ENCODE peak calls at places on chromosomes 13 and 19, in six cellular contexts. E, R, M, J, T and D are unnamed samples.

GRCh38 chr19:45922281-45922680 is 7.7 kb upstream of the NANOS2 start:
- DNase-seq in E (no peak), R (peak; percentile 39), J (no peak), M (peak; percentile 4), T (no peak), D (no peak)

GRCh38 chr19:39381910-39382611 is 8.8 kb downstream of the PAF1 start:
- DNase-seq in R (no peak), M (peak; percentile 31), T (peak; percentile 43), J (no peak), E (no peak), D (no peak)

GRCh38 chr13:26019881-26020535 is 31.8 kb downstream of the SHISA2 start:
- DNase-seq in T (peak; percentile 10), R (no peak), M (peak; percentile 0), E (no peak), J (no peak), D (no peak)

GRCh38 chr13:98771838-98772611 is 19.6 kb upstream of the SLC15A1 start:
- DNase-seq in E (no peak), J (no peak), R (peak; percentile 32), M (no peak), T (no peak), D (no peak)

GRCh38 chr13:96338030-96338429 is 248.1 kb downstream of the HS6ST3 start:
- DNase-seq in T (no peak), J (no peak), E (peak; percentile 48), M (no peak), R (no peak), D (no peak)

GRCh38 chr19:37975071-37975470 is 68.1 kb downstream of the SIPA1L3 start:
- DNase-seq in J (no peak), M (no peak), E (no peak), R (no peak), T (no peak), D (no peak)

GRCh38 chr13:105642511-105642958 is 892.9 kb downstream of the EFNB2 start:
- DNase-seq in R (no peak), T (peak; percentile 11), M (no peak), E (no peak), J (no peak), D (no peak)

GRCh38 chr19:8635422-8635821 is 5.0 kb downstream of the NFILZ start:
- DNase-seq in T (no peak), R (no peak), M (no peak), E (no peak), J (no peak), D (no peak)

GRCh38 chr13:87669379-87669978 is 1.7 kb upstream of the SLITRK5 start:
- DNase-seq in M (peak; percentile 31), E (peak; percentile 66), R (peak; percentile 49), J (no peak), T (no peak), D (peak; percentile 52)

GRCh38 chr13:63433546-63434150 is 2018.0 kb upstream of the PCDH20 start:
- DNase-seq in E (no peak), R (no peak), J (no peak), T (peak; percentile 63), M (peak; percentile 39), D (no peak)

GRCh38 chr13:99536023-99536422 is 34.8 kb downstream of the TM9SF2 start:
- DNase-seq in J (no peak), R (no peak), T (no peak), E (no peak), M (no peak), D (no peak)

GRCh38 chr13:101649490-101650126 is 197.1 kb downstream of the ITGBL1 start:
- DNase-seq in T (peak; percentile 90), J (no peak), E (no peak), M (peak; percentile 91), R (no peak), D (no peak)

GRCh38 chr13:21219044-21219381 is 42.6 kb downstream of the MRPL57 start:
- DNase-seq in J (no peak), T (no peak), E (no peak), M (no peak), R (no peak), D (no peak)

GRCh38 chr19:42229263-42229854 is 9.2 kb downstream of the ZNF526 start:
- DNase-seq in M (no peak), R (no peak), J (no peak), T (no peak), E (no peak), D (no peak)

GRCh38 chr19:42226886-42227285 is 6.8 kb downstream of the ZNF526 start:
- DNase-seq in M (peak; percentile 45), R (no peak), E (no peak), T (peak; percentile 55), J (no peak), D (no peak)

GRCh38 chr19:42228640-42229039 is 8.5 kb downstream of the ZNF526 start:
- DNase-seq in R (no peak), E (no peak), M (no peak), T (no peak), J (no peak), D (no peak)

GRCh38 chr19:42224940-42225717 is 5.0 kb downstream of the ZNF526 start:
- DNase-seq in E (no peak), R (no peak), T (no peak), J (no peak), M (no peak), D (no peak)

DNA sequence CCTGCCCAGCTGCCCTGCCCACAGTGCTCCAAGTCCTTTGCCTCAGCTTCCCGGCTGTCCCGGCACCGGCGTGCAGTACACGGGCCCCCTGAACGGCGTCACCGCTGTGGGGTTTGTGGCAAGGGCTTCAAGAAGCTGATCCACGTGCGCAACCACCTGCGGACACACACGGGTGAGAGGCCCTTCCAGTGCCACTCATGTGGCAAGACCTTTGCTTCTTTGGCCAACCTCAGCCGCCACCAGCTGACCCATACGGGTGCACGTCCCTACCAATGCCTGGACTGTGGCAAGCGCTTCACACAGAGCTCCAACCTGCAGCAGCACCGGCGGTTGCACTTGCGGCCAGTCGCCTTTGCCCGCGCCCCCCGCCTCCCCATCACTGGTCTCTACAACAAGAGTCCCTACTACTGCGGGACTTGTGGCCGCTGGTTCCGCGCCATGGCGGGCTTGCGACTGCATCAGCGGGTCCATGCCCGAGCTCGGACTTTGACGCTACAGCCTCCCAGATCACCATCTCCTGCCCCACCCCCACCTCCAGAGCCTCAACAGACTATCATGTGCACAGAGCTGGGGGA is 5.7 kb downstream of the ZNF526 start:
- DNase-seq in E (no peak), T (no peak), J (no peak), R (no peak), M (no peak), D (no peak)
- H3K4me3 ChIP-seq in E (no peak overlapping the region), T (no peak overlapping the region), J (no peak overlapping the region), R (no peak overlapping the region), M (no peak overlapping the region), D (no peak overlapping the region)

GRCh38 chr19:35755160-35755549 is 1.7 kb downstream of the HSPB6 start:
- DNase-seq in E (no peak), M (no peak), R (no peak), T (no peak), J (no peak), D (no peak)
- H3K4me3 ChIP-seq in E (no peak overlapping the region), M (peak overlapping the region; percentile 31), R (peak overlapping the region; percentile 27), T (peak overlapping the region; percentile 68), J (no peak overlapping the region), D (no peak overlapping the region)

DNA sequence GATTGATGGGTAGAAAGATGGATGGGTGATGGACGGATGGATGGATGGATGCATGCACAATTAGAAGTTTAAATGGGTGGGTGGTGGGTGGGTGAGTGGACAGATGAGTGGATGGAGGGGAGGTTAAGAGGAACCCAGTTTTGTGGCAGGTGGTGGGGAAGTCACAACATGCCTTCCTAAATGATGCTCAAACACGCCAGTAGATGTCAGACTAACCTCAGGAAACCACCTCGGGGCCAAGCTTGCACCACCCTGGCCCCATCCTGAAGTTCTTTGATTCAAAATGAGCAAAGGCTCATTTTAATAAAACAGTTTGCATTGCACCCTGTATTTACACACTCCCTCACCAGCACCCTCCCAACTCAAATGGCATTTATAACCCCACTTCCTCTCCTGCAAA is 91.3 kb upstream of the CACNA1A start:
- DNase-seq in J (peak; percentile 32), M (peak; percentile 76), T (peak; percentile 86), R (peak; percentile 60), E (peak; percentile 21), D (peak; percentile 69)
- H3K4me3 ChIP-seq in J (no peak overlapping the region), M (no peak overlapping the region), T (no peak overlapping the region), R (no peak overlapping the region), E (no peak overlapping the region), D (no peak overlapping the region)

GRCh38 chr19:48646192-48646911 is 365 bp upstream of the CA11 start:
- DNase-seq in M (peak; percentile 70), J (peak; percentile 90), R (peak; percentile 95), T (peak; percentile 93), E (peak; percentile 82), D (peak; percentile 88)

GRCh38 chr19:48646912-48647216 is 877 bp upstream of the CA11 start:
- DNase-seq in J (no peak), E (no peak), T (no peak), R (no peak), M (no peak), D (no peak)

GRCh38 chr19:48645652-48646191 is at the start of gene CA11:
- DNase-seq in T (peak; percentile 38), R (peak; percentile 41), M (no peak), E (no peak), J (no peak), D (no peak)

GRCh38 chr19:48644355-48644754 is 1.6 kb downstream of the CA11 start:
- DNase-seq in T (no peak), J (no peak), R (no peak), E (no peak), M (no peak), D (no peak)

DNA sequence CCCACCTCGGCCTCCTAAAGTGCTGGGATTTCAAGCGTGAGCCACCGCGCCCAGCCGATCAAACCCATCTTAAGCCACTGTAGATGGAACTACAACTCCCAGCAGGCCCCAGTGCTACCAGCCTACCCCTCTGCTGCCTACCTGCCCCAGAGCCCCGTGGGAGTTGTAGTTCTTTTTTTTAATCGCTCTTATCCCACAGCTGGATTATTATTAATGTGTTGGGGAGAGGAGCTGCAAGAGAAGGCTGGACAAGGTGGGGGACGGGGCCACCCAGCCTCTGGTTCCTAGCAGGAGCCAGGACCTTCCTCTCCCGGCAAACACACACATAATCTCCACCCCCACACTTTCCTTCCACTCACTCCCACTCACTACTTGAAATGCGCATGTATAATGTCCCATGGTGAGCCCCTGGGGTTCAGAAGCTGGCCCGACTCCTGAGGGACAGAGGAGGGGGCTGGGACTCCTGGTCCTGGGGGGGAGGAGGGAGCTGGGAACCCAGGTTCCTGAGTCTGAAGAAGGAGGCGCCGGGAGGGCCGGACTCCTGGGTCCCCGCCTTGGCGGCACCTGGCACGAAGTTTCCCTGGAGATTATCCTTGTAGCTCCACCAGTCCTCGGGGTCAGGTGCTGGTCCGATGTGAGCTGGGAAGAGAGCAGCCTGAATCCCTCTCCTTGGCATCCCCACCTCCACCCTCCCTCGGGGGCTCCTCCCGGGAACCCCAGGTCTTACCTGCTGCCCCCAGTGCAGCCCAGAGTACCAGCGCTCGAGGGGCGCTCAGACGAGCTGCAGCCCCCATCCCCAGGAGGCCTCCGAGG is 942 bp downstream of the CA11 start:
- DNase-seq in E (peak; percentile 66), M (peak; percentile 71), J (peak; percentile 69), T (peak; percentile 86), R (peak; percentile 76), D (peak; percentile 86)
- H3K4me3 ChIP-seq in E (peak overlapping the region; percentile 57), M (peak overlapping the region; percentile 2), J (peak overlapping the region; percentile 90), T (peak overlapping the region; percentile 50), R (peak overlapping the region; percentile 56), D (peak overlapping the region; percentile 40)

DNA sequence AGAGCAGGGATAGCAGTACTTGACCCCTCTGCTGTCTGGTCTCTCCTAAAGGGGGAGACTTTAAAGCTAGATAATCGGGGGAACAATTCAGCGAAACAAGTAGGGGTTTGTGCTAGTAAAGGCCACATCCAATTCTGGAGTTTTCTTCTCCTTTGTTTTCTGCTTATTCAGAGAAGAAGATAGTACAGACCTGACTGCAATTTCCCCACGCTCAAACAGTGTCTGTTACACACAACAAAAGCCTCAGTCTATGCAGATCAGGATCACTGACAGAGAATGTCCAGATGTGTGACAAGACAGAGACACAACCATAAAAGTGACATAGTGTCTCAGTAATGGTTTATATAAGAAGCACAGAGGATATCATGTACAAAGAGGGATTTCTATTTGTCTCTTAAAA is 70.8 kb upstream of the GTF3A start:
- DNase-seq in M (no peak), E (no peak), R (no peak), J (no peak), T (no peak), D (no peak)
- H3K4me3 ChIP-seq in M (no peak overlapping the region), E (peak overlapping the region; percentile 39), R (no peak overlapping the region), J (no peak overlapping the region), T (no peak overlapping the region), D (no peak overlapping the region)